ENCODE peak calls at places on chromosomes 3 and 15, in six cellular contexts. One of them, this sample, is unnamed.

GRCh38 chr15:63371297-63371918 is 10.2 kb downstream of the CA12 start:
- DNase-seq in testis: no peak
- DNase-seq in body of pancreas: no peak
- DNase-seq in activated T-cell treated with anti-CD3 and anti-CD28 coated beads for 1 hour: no peak
- DNase-seq in WTC11: no peak
- DNase-seq in midbrain: no peak
- DNase-seq in this sample: no peak

GRCh38 chr3:82800248-82800647 is 1038.8 kb upstream of the GBE1 start:
- DNase-seq in testis: no peak
- DNase-seq in body of pancreas: no peak
- DNase-seq in activated T-cell treated with anti-CD3 and anti-CD28 coated beads for 1 hour: no peak
- DNase-seq in WTC11: no peak
- DNase-seq in midbrain: no peak
- DNase-seq in this sample: no peak

GRCh38 chr3:121759541-121760202 is 10.1 kb upstream of the GOLGB1 start:
- DNase-seq in testis: no peak
- DNase-seq in body of pancreas: no peak
- DNase-seq in activated T-cell treated with anti-CD3 and anti-CD28 coated beads for 1 hour: no peak
- DNase-seq in WTC11: no peak
- DNase-seq in midbrain: no peak
- DNase-seq in this sample: no peak

GRCh38 chr3:153173758-153174516 is 11.9 kb downstream of the RAP2B start:
- DNase-seq in testis: peak; percentile 31
- DNase-seq in body of pancreas: no peak
- DNase-seq in activated T-cell treated with anti-CD3 and anti-CD28 coated beads for 1 hour: no peak
- DNase-seq in WTC11: peak; percentile 16
- DNase-seq in midbrain: no peak
- DNase-seq in this sample: no peak

GRCh38 chr3:57275393-57275792 is 17.1 kb downstream of the ASB14 start:
- DNase-seq in testis: no peak
- DNase-seq in body of pancreas: no peak
- DNase-seq in activated T-cell treated with anti-CD3 and anti-CD28 coated beads for 1 hour: no peak
- DNase-seq in WTC11: no peak
- DNase-seq in midbrain: no peak
- DNase-seq in this sample: no peak

GRCh38 chr15:72227192-72227586 is 3.8 kb downstream of the PKM start:
- DNase-seq in testis: no peak
- DNase-seq in body of pancreas: no peak
- DNase-seq in activated T-cell treated with anti-CD3 and anti-CD28 coated beads for 1 hour: no peak
- DNase-seq in WTC11: no peak
- DNase-seq in midbrain: no peak
- DNase-seq in this sample: peak; percentile 11

GRCh38 chr3:48402907-48403306 is 27.0 kb downstream of the PLXNB1 start:
- DNase-seq in testis: no peak
- DNase-seq in body of pancreas: no peak
- DNase-seq in activated T-cell treated with anti-CD3 and anti-CD28 coated beads for 1 hour: no peak
- DNase-seq in WTC11: no peak
- DNase-seq in midbrain: no peak
- DNase-seq in this sample: no peak

GRCh38 chr3:171526146-171526545 is 65.9 kb upstream of the TNIK start:
- DNase-seq in testis: no peak
- DNase-seq in body of pancreas: no peak
- DNase-seq in activated T-cell treated with anti-CD3 and anti-CD28 coated beads for 1 hour: no peak
- DNase-seq in WTC11: no peak
- DNase-seq in midbrain: no peak
- DNase-seq in this sample: no peak

GRCh38 chr3:184652465-184652864 is 59.4 kb downstream of the MAGEF1 start:
- DNase-seq in testis: no peak
- DNase-seq in body of pancreas: no peak
- DNase-seq in activated T-cell treated with anti-CD3 and anti-CD28 coated beads for 1 hour: no peak
- DNase-seq in WTC11: no peak
- DNase-seq in midbrain: no peak
- DNase-seq in this sample: no peak

GRCh38 chr3:4417449-4417848 is 49.6 kb downstream of the SUMF1 start:
- DNase-seq in testis: no peak
- DNase-seq in body of pancreas: no peak
- DNase-seq in activated T-cell treated with anti-CD3 and anti-CD28 coated beads for 1 hour: no peak
- DNase-seq in WTC11: no peak
- DNase-seq in midbrain: no peak
- DNase-seq in this sample: no peak

GRCh38 chr3:71132995-71133730 is 450.4 kb downstream of the FOXP1 start:
- DNase-seq in testis: no peak
- DNase-seq in body of pancreas: no peak
- DNase-seq in activated T-cell treated with anti-CD3 and anti-CD28 coated beads for 1 hour: no peak
- DNase-seq in WTC11: no peak
- DNase-seq in midbrain: no peak
- DNase-seq in this sample: no peak

GRCh38 chr3:87135412-87135811 is 91.7 kb upstream of the CHMP2B start:
- DNase-seq in testis: no peak
- DNase-seq in body of pancreas: no peak
- DNase-seq in activated T-cell treated with anti-CD3 and anti-CD28 coated beads for 1 hour: no peak
- DNase-seq in WTC11: no peak
- DNase-seq in midbrain: no peak
- DNase-seq in this sample: no peak

GRCh38 chr3:151969026-151969658 is 95.7 kb downstream of the SUCNR1 start:
- DNase-seq in testis: no peak
- DNase-seq in body of pancreas: no peak
- DNase-seq in activated T-cell treated with anti-CD3 and anti-CD28 coated beads for 1 hour: no peak
- DNase-seq in WTC11: no peak
- DNase-seq in midbrain: no peak
- DNase-seq in this sample: no peak

GRCh38 chr15:39685999-39686613 is 96.5 kb downstream of the FSIP1 start:
- DNase-seq in testis: peak; percentile 63
- DNase-seq in body of pancreas: peak; percentile 48
- DNase-seq in activated T-cell treated with anti-CD3 and anti-CD28 coated beads for 1 hour: no peak
- DNase-seq in WTC11: peak; percentile 30
- DNase-seq in midbrain: peak; percentile 55
- DNase-seq in this sample: peak; percentile 9

GRCh38 chr3:139764936-139765335 is 87.2 kb upstream of the NMNAT3 start:
- DNase-seq in testis: no peak
- DNase-seq in body of pancreas: no peak
- DNase-seq in activated T-cell treated with anti-CD3 and anti-CD28 coated beads for 1 hour: no peak
- DNase-seq in WTC11: no peak
- DNase-seq in midbrain: no peak
- DNase-seq in this sample: no peak

GRCh38 chr15:70058642-70059360 is 38.9 kb downstream of the TLE3 start:
- DNase-seq in testis: no peak
- DNase-seq in body of pancreas: no peak
- DNase-seq in activated T-cell treated with anti-CD3 and anti-CD28 coated beads for 1 hour: no peak
- DNase-seq in WTC11: peak; percentile 0
- DNase-seq in midbrain: no peak
- DNase-seq in this sample: no peak

GRCh38 chr3:66854752-66855151 is 143.4 kb upstream of the KBTBD8 start:
- DNase-seq in testis: no peak
- DNase-seq in body of pancreas: no peak
- DNase-seq in activated T-cell treated with anti-CD3 and anti-CD28 coated beads for 1 hour: no peak
- DNase-seq in WTC11: no peak
- DNase-seq in midbrain: no peak
- DNase-seq in this sample: no peak

GRCh38 chr3:78825118-78825857 is 942.5 kb downstream of the ROBO1 start:
- DNase-seq in testis: no peak
- DNase-seq in body of pancreas: no peak
- DNase-seq in activated T-cell treated with anti-CD3 and anti-CD28 coated beads for 1 hour: no peak
- DNase-seq in WTC11: no peak
- DNase-seq in midbrain: no peak
- DNase-seq in this sample: no peak

GRCh38 chr15:53473886-53474285 is 285.6 kb downstream of the WDR72 start:
- DNase-seq in testis: no peak
- DNase-seq in body of pancreas: no peak
- DNase-seq in activated T-cell treated with anti-CD3 and anti-CD28 coated beads for 1 hour: no peak
- DNase-seq in WTC11: no peak
- DNase-seq in midbrain: no peak
- DNase-seq in this sample: no peak

GRCh38 chr3:33491697-33492096 is 51.5 kb upstream of the UBP1 start:
- DNase-seq in testis: no peak
- DNase-seq in body of pancreas: no peak
- DNase-seq in activated T-cell treated with anti-CD3 and anti-CD28 coated beads for 1 hour: no peak
- DNase-seq in WTC11: no peak
- DNase-seq in midbrain: no peak
- DNase-seq in this sample: no peak

GRCh38 chr3:64651286-64651685 is 36.5 kb downstream of the ADAMTS9 start:
- DNase-seq in testis: no peak
- DNase-seq in body of pancreas: no peak
- DNase-seq in activated T-cell treated with anti-CD3 and anti-CD28 coated beads for 1 hour: no peak
- DNase-seq in WTC11: no peak
- DNase-seq in midbrain: no peak
- DNase-seq in this sample: no peak

GRCh38 chr15:42009022-42009421 is 11.8 kb downstream of the PLA2G4E start:
- DNase-seq in testis: no peak
- DNase-seq in body of pancreas: no peak
- DNase-seq in activated T-cell treated with anti-CD3 and anti-CD28 coated beads for 1 hour: no peak
- DNase-seq in WTC11: no peak
- DNase-seq in midbrain: no peak
- DNase-seq in this sample: no peak

GRCh38 chr15:50137330-50137761 is 18.3 kb upstream of the ATP8B4 start:
- DNase-seq in testis: no peak
- DNase-seq in body of pancreas: no peak
- DNase-seq in activated T-cell treated with anti-CD3 and anti-CD28 coated beads for 1 hour: no peak
- DNase-seq in WTC11: no peak
- DNase-seq in midbrain: no peak
- DNase-seq in this sample: no peak

GRCh38 chr3:27089063-27089462 is 280.1 kb downstream of the NEK10 start:
- DNase-seq in testis: no peak
- DNase-seq in body of pancreas: no peak
- DNase-seq in activated T-cell treated with anti-CD3 and anti-CD28 coated beads for 1 hour: no peak
- DNase-seq in WTC11: no peak
- DNase-seq in midbrain: no peak
- DNase-seq in this sample: no peak

GRCh38 chr3:15439476-15439875 is 12.1 kb downstream of the EAF1 start:
- DNase-seq in testis: no peak
- DNase-seq in body of pancreas: no peak
- DNase-seq in activated T-cell treated with anti-CD3 and anti-CD28 coated beads for 1 hour: no peak
- DNase-seq in WTC11: no peak
- DNase-seq in midbrain: no peak
- DNase-seq in this sample: no peak

GRCh38 chr3:98445949-98446406 is 17.0 kb upstream of the OR5K1 start:
- DNase-seq in testis: no peak
- DNase-seq in body of pancreas: no peak
- DNase-seq in activated T-cell treated with anti-CD3 and anti-CD28 coated beads for 1 hour: no peak
- DNase-seq in WTC11: no peak
- DNase-seq in midbrain: no peak
- DNase-seq in this sample: no peak

GRCh38 chr3:193585530-193585929 is 7.5 kb upstream of the OPA1 start:
- DNase-seq in testis: no peak
- DNase-seq in body of pancreas: no peak
- DNase-seq in activated T-cell treated with anti-CD3 and anti-CD28 coated beads for 1 hour: no peak
- DNase-seq in WTC11: no peak
- DNase-seq in midbrain: no peak
- DNase-seq in this sample: no peak